ENCODE peak calls at places on chromosomes 13 and 19, in ten cellular contexts. One of them, this sample, is unnamed.

GRCh38 chr13:45879666-45880065 is 28.1 kb upstream of the SIAH3 start:
- DNase-seq in mucosa of gallbladder: peak; percentile 44
- DNase-seq in amniotic epithelial cell: no peak
- DNase-seq in endodermal cell: peak; percentile 86
- DNase-seq in HTR-8/SVneo: no peak
- DNase-seq in KBM-7: no peak
- DNase-seq in activated CD4-positive, CD25-positive, alpha-beta regulatory T cell treated with anti-CD3 and anti-CD28 coated beads, Interleukin-2, amount 50 U/mL, for 16 hours: no peak
- DNase-seq in NCI-H187: no peak
- DNase-seq in NCI-H1930: no peak
- DNase-seq in HEK293T: peak; percentile 46
- DNase-seq in this sample: no peak

GRCh38 chr19:1492474-1493006 is 1.6 kb downstream of the REEP6 start:
- DNase-seq in amniotic epithelial cell: peak; percentile 36
- DNase-seq in NCI-H187: no peak
- DNase-seq in activated CD4-positive, CD25-positive, alpha-beta regulatory T cell treated with anti-CD3 and anti-CD28 coated beads, Interleukin-2, amount 50 U/mL, for 16 hours: no peak
- DNase-seq in HTR-8/SVneo: no peak
- DNase-seq in KBM-7: no peak
- DNase-seq in HEK293T: no peak
- DNase-seq in endodermal cell: no peak
- DNase-seq in NCI-H1930: no peak
- DNase-seq in mucosa of gallbladder: no peak
- DNase-seq in this sample: no peak

GRCh38 chr13:107020393-107020792 is 452.5 kb upstream of the ARGLU1 start:
- DNase-seq in HEK293T: no peak
- DNase-seq in endodermal cell: no peak
- DNase-seq in HTR-8/SVneo: no peak
- DNase-seq in NCI-H1930: no peak
- DNase-seq in KBM-7: peak; percentile 11
- DNase-seq in mucosa of gallbladder: no peak
- DNase-seq in NCI-H187: no peak
- DNase-seq in activated CD4-positive, CD25-positive, alpha-beta regulatory T cell treated with anti-CD3 and anti-CD28 coated beads, Interleukin-2, amount 50 U/mL, for 16 hours: no peak
- DNase-seq in amniotic epithelial cell: no peak
- DNase-seq in this sample: no peak

GRCh38 chr19:17536957-17537356 is 18.5 kb upstream of the COLGALT1 start:
- DNase-seq in HEK293T: no peak
- DNase-seq in HTR-8/SVneo: no peak
- DNase-seq in endodermal cell: no peak
- DNase-seq in mucosa of gallbladder: no peak
- DNase-seq in NCI-H1930: no peak
- DNase-seq in KBM-7: no peak
- DNase-seq in amniotic epithelial cell: no peak
- DNase-seq in activated CD4-positive, CD25-positive, alpha-beta regulatory T cell treated with anti-CD3 and anti-CD28 coated beads, Interleukin-2, amount 50 U/mL, for 16 hours: no peak
- DNase-seq in NCI-H187: no peak
- DNase-seq in this sample: no peak

GRCh38 chr13:25752957-25753540 is 298.8 kb downstream of the SHISA2 start:
- DNase-seq in NCI-H1930: no peak
- DNase-seq in HEK293T: no peak
- DNase-seq in HTR-8/SVneo: no peak
- DNase-seq in mucosa of gallbladder: peak; percentile 33
- DNase-seq in KBM-7: no peak
- DNase-seq in endodermal cell: no peak
- DNase-seq in activated CD4-positive, CD25-positive, alpha-beta regulatory T cell treated with anti-CD3 and anti-CD28 coated beads, Interleukin-2, amount 50 U/mL, for 16 hours: no peak
- DNase-seq in amniotic epithelial cell: peak; percentile 79
- DNase-seq in NCI-H187: no peak
- DNase-seq in this sample: no peak

GRCh38 chr19:11251650-11252314 is 10.5 kb downstream of the DOCK6 start:
- DNase-seq in HTR-8/SVneo: no peak
- DNase-seq in NCI-H187: no peak
- DNase-seq in HEK293T: no peak
- DNase-seq in KBM-7: no peak
- DNase-seq in mucosa of gallbladder: no peak
- DNase-seq in NCI-H1930: no peak
- DNase-seq in amniotic epithelial cell: no peak
- DNase-seq in endodermal cell: no peak
- DNase-seq in activated CD4-positive, CD25-positive, alpha-beta regulatory T cell treated with anti-CD3 and anti-CD28 coated beads, Interleukin-2, amount 50 U/mL, for 16 hours: no peak
- DNase-seq in this sample: no peak

GRCh38 chr13:107422421-107422820 is 792.9 kb downstream of the LIG4 start:
- DNase-seq in NCI-H1930: no peak
- DNase-seq in KBM-7: peak; percentile 58
- DNase-seq in mucosa of gallbladder: no peak
- DNase-seq in HTR-8/SVneo: no peak
- DNase-seq in HEK293T: no peak
- DNase-seq in activated CD4-positive, CD25-positive, alpha-beta regulatory T cell treated with anti-CD3 and anti-CD28 coated beads, Interleukin-2, amount 50 U/mL, for 16 hours: no peak
- DNase-seq in endodermal cell: no peak
- DNase-seq in NCI-H187: no peak
- DNase-seq in amniotic epithelial cell: no peak
- DNase-seq in this sample: no peak

GRCh38 chr13:97001641-97002040 is 7.4 kb upstream of the OXGR1 start:
- DNase-seq in KBM-7: peak; percentile 35
- DNase-seq in endodermal cell: no peak
- DNase-seq in amniotic epithelial cell: no peak
- DNase-seq in mucosa of gallbladder: no peak
- DNase-seq in HTR-8/SVneo: no peak
- DNase-seq in activated CD4-positive, CD25-positive, alpha-beta regulatory T cell treated with anti-CD3 and anti-CD28 coated beads, Interleukin-2, amount 50 U/mL, for 16 hours: no peak
- DNase-seq in NCI-H187: no peak
- DNase-seq in NCI-H1930: no peak
- DNase-seq in HEK293T: no peak
- DNase-seq in this sample: no peak

GRCh38 chr19:14432817-14433453 is at the start of gene PKN1:
- DNase-seq in mucosa of gallbladder: no peak
- DNase-seq in NCI-H1930: peak; percentile 73
- DNase-seq in amniotic epithelial cell: no peak
- DNase-seq in KBM-7: peak; percentile 43
- DNase-seq in HTR-8/SVneo: peak; percentile 82
- DNase-seq in HEK293T: peak; percentile 82
- DNase-seq in endodermal cell: peak; percentile 84
- DNase-seq in activated CD4-positive, CD25-positive, alpha-beta regulatory T cell treated with anti-CD3 and anti-CD28 coated beads, Interleukin-2, amount 50 U/mL, for 16 hours: no peak
- DNase-seq in NCI-H187: no peak
- DNase-seq in this sample: no peak

This sample was measured in CMK.